ENCODE peak calls at places on chromosomes 4 and X, in seven cellular contexts. M is IMR-90, I is lower lobe of right lung, U is fibroblast of lung, Q is heart left ventricle, G is esophagus squamous epithelium, J is heart right ventricle. A is an unnamed sample.

GRCh38 chr4:6487466-6487865 is 15.1 kb upstream of the PPP2R2C start:
- DNase-seq in I (no peak), U (no peak), Q (no peak), G (no peak), J (no peak), M (no peak), A (no peak)

GRCh38 chr4:152265149-152265621 is 270.7 kb downstream of the FBXW7 start:
- DNase-seq in I (no peak), J (no peak), Q (no peak), G (no peak), U (peak; percentile 85), M (peak; percentile 92), A (no peak)

GRCh38 chr4:57139783-57140182 is 29.6 kb upstream of the IGFBP7 start:
- DNase-seq in J (no peak), I (no peak), G (no peak), Q (no peak), U (no peak), M (no peak), A (no peak)

GRCh38 chr4:63787326-63787725 is 621.9 kb downstream of the TECRL start:
- DNase-seq in J (no peak), I (no peak), G (no peak), U (no peak), Q (no peak), M (no peak), A (no peak)

GRCh38 chrX:23616361-23616760 is 50.9 kb upstream of the PRDX4 start:
- DNase-seq in J (no peak), I (no peak), Q (no peak), G (no peak), M (peak; percentile 38), U (peak; percentile 17), A (no peak)

GRCh38 chr4:139142980-139143379 is 34.0 kb downstream of the ELF2 start:
- DNase-seq in G (no peak), J (no peak), U (no peak), Q (no peak), I (no peak), M (no peak), A (no peak)

GRCh38 chr4:126230244-126230643 is 915.5 kb downstream of the FAT4 start:
- DNase-seq in I (no peak), U (no peak), G (no peak), M (no peak), Q (no peak), J (no peak), A (no peak)

GRCh38 chrX:154719132-154719675 is 31.7 kb downstream of the GAB3 start:
- DNase-seq in G (no peak), M (peak; percentile 85), I (no peak), J (no peak), U (peak; percentile 84), Q (no peak), A (no peak)

GRCh38 chrX:15418041-15418706 is 34.0 kb upstream of the VEGFD start:
- DNase-seq in M (peak; percentile 88), I (no peak), U (peak; percentile 81), Q (no peak), J (no peak), G (no peak), A (no peak)

GRCh38 chr4:30920043-30920442 is 199.9 kb downstream of the PCDH7 start:
- DNase-seq in G (no peak), M (no peak), J (no peak), U (no peak), I (no peak), Q (no peak), A (no peak)

GRCh38 chr4:133151301-133151680 is 2.2 kb downstream of the PCDH10 start:
- DNase-seq in J (no peak), M (no peak), I (no peak), Q (no peak), U (peak; percentile 47), G (no peak), A (no peak)

GRCh38 chr4:123545569-123546122 is 149.1 kb downstream of the SPRY1 start:
- DNase-seq in G (no peak), U (peak; percentile 8), Q (no peak), I (no peak), M (no peak), J (no peak), A (no peak)

GRCh38 chr4:154313004-154313587 is 178.5 kb downstream of the DCHS2 start:
- DNase-seq in M (no peak), I (no peak), U (no peak), G (no peak), Q (no peak), J (no peak), A (no peak)

GRCh38 chr4:2793920-2794706 is 1.2 kb downstream of the SH3BP2 start:
- DNase-seq in G (no peak), Q (peak; percentile 54), I (peak; percentile 74), M (no peak), U (no peak), J (no peak), A (no peak)

GRCh38 chrX:117996918-117997480 is 119.6 kb downstream of the KLHL13 start:
- DNase-seq in J (no peak), G (no peak), Q (no peak), I (no peak), M (peak; percentile 63), U (peak; percentile 23), A (no peak)

GRCh38 chrX:153055827-153056748 is at the start of gene PNMA3:
- DNase-seq in M (no peak), I (no peak), G (no peak), U (no peak), J (no peak), Q (no peak), A (no peak)

GRCh38 chrX:16882188-16882587 is 12.0 kb upstream of the RBBP7 start:
- DNase-seq in G (no peak), Q (no peak), J (peak; percentile 5), U (peak; percentile 33), M (peak; percentile 25), I (peak; percentile 52), A (no peak)

GRCh38 chrX:44400588-44400987 is 57.1 kb upstream of the EFHC2 start:
- DNase-seq in M (peak; percentile 96), J (no peak), I (peak; percentile 37), U (peak; percentile 97), G (no peak), Q (no peak), A (no peak)

GRCh38 chrX:153554519-153555167 is 37.2 kb downstream of the ATP2B3 start:
- DNase-seq in M (peak; percentile 31), G (no peak), J (peak; percentile 48), U (peak; percentile 14), I (peak; percentile 61), Q (peak; percentile 54), A (no peak)

GRCh38 chrX:151981129-151981528 is 6.7 kb upstream of the GABRE start:
- DNase-seq in I (no peak), M (peak; percentile 17), Q (no peak), G (no peak), J (no peak), U (peak; percentile 80), A (no peak)

DNA sequence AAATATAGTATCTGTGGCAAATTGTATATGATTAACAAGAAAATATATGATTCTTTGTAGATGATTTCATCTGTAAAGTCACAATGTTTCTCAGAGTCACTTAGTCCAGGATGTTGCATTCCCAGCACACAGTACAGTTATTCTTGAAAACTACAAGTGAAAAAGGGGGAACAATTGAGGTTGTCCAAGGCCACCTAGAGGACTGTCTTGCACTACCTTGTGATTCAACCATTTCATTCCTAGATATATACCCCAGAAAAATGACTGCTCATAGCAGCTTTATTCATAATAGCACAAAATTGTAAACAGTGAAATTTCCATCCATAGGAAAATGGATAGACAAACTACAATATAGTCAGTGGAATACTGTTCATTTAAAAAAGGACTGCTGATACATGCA is 16.0 kb downstream of the C4orf33 start:
- DNase-seq in M (no peak), G (no peak), Q (no peak), J (no peak), U (no peak), I (no peak), A (no peak)
- TF ChIP-seq CTCF in M (no peak), G (no peak), Q (no peak), J (no peak), U (no peak), I (no peak), A (no peak)

DNA sequence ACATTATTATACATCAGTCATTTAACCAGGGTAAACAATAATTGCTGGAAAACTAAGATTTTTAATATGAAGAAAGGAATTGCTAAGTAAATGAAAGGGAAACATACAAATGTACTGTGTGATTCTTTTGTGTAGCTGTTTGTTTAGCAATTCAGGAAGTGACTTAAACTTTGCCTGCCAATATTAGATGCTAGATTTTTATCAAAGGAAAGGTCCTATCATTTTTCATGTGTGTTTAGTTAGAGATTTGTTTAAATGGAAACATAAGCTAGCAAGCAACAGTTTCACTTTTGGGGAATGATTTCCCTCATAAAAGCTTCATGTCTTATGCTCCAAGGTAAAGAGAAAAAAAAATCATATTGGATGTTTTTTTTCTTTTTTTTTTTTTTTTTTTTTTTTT is 95.1 kb upstream of the LIMCH1 start:
- DNase-seq in G (no peak), U (no peak), Q (no peak), J (no peak), I (no peak), M (no peak), A (no peak)
- H3K27ac ChIP-seq in G (no peak overlapping the region), U (no peak overlapping the region), Q (no peak overlapping the region), J (no peak overlapping the region), I (no peak overlapping the region), M (no peak overlapping the region), A (no peak overlapping the region)

DNA sequence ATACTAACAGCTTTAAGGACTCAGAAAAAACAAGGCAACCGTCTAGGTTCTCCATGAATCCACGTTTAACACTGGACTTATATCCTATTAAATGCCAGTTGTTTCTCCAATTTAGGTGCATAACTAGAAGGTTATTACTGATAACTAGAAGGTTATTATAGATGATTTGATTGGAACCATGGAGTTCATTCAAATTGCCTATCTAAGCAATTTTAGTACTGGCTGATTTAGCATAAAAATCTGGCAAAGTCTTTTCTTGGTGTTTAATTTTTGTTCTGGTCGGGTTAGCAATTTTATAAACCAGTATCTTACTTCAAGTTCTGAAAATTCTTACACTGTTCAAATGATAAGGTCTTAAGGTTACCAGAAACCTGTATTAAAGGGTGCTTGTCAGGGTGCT is 672.8 kb upstream of the GNPDA2 start:
- DNase-seq in G (no peak), Q (no peak), M (no peak), I (no peak), U (no peak), J (no peak), A (no peak)
- H3K9me3 ChIP-seq in G (no peaks in the 10 kb centered on the region), Q (peaks cover 10% of the 10 kb centered on the region), M (peaks cover 5% of the 10 kb centered on the region), I (no peaks in the 10 kb centered on the region), U (no peaks in the 10 kb centered on the region), J (no peaks in the 10 kb centered on the region), A (no peaks in the 10 kb centered on the region)

DNA sequence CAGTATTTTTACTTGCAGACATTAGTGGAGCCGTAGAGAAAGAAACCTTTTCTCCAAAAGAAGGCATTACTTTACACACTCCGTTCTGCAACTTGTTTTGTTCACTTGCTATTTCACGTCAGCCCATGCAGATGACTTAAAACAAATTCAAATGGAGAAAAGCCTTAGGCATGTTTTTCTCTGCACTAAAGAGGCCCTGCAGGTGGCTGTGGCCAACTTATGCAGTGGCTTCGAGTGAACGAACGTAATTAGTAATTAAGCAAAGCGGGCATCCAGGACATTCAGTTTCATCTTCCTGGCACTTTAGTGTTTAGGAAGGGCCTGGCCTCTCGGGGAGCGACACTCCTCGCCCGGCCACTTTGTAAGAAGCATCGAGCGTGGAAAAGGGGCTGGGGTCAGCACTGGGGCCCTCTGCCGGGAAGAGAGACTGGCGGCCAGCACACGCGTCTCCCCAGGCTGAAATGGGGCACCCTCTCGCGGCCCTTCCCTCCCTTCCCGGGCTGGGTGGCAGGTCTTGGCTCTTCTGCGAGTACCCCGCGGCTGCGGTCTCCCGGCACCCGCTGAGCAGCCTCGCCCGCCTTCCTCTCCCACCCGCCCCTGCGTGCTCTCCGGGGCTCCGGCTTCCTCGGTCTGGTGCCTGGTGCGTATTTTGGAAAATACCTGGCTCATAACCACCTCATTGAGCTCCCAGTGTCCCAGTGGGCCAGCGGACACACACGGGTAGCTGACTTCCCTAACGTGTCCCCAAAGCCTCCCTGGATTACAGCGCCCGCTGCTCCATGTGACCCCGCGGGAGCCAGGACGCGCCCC is 706 bp upstream of the CYP4V2 start:
- DNase-seq in U (peak; percentile 21), G (no peak), Q (peak; percentile 54), J (no peak), I (no peak), M (no peak), A (no peak)
- TF ChIP-seq CTCF in U (no peak), G (no peak), Q (no peak), J (peak; percentile 19), I (no peak), M (no peak), A (no peak)

A was measured in thoracic aorta.